ENCODE peak calls at places on chromosome 5, in six cellular contexts. R is CD8-positive, alpha-beta T cell; U is colonic mucosa; H is effector memory CD4-positive, alpha-beta T cell; X is cardiac muscle cell; T is heart right ventricle. D is an unnamed sample.

GRCh38 chr5:157915638-157916037 is 56.7 kb upstream of the CLINT1 start:
- DNase-seq in U (peak; percentile 71), X (peak; percentile 87), R (no peak), T (peak; percentile 97), H (no peak), D (peak; percentile 81)

GRCh38 chr5:143898381-143898780 is 86.4 kb downstream of the HMHB1 start:
- DNase-seq in R (no peak), T (no peak), H (no peak), X (no peak), U (no peak), D (no peak)

GRCh38 chr5:5316333-5316732 is 106.1 kb upstream of the ICE1 start:
- DNase-seq in H (no peak), U (no peak), R (no peak), X (no peak), T (no peak), D (no peak)

GRCh38 chr5:17154211-17154996 is 63.0 kb upstream of the BASP1 start:
- DNase-seq in T (no peak), H (no peak), X (no peak), U (no peak), R (no peak), D (no peak)

GRCh38 chr5:180790020-180790419 is 12.6 kb downstream of the MGAT1 start:
- DNase-seq in T (no peak), R (peak; percentile 62), X (no peak), U (peak; percentile 17), H (no peak), D (no peak)

GRCh38 chr5:124700930-124701458 is 45.4 kb downstream of the ZNF608 start:
- DNase-seq in U (no peak), R (no peak), X (no peak), H (no peak), T (no peak), D (no peak)

GRCh38 chr5:140109818-140110733 is 3.8 kb upstream of the PURA start:
- DNase-seq in X (no peak), U (no peak), H (no peak), T (no peak), R (no peak), D (no peak)

GRCh38 chr5:67289763-67290521 is 93.3 kb upstream of the CD180 start:
- DNase-seq in U (no peak), R (no peak), X (no peak), H (no peak), T (peak; percentile 23), D (peak; percentile 52)

GRCh38 chr5:40521108-40521785 is 158.5 kb upstream of the PTGER4 start:
- DNase-seq in U (no peak), R (no peak), H (no peak), X (no peak), T (no peak), D (no peak)

GRCh38 chr5:168311061-168311566 is 19.7 kb downstream of the WWC1 start:
- DNase-seq in H (no peak), R (no peak), U (peak; percentile 67), X (no peak), T (no peak), D (no peak)

GRCh38 chr5:2139478-2139877 is 256.8 kb upstream of the IRX4 start:
- DNase-seq in H (no peak), T (no peak), R (no peak), U (no peak), X (no peak), D (no peak)

GRCh38 chr5:90606539-90606938 is 47.9 kb downstream of the ADGRV1 start:
- DNase-seq in H (no peak), R (no peak), U (no peak), T (no peak), X (peak; percentile 28), D (no peak)

GRCh38 chr5:14266171-14266570 is 123.0 kb downstream of the TRIO start:
- DNase-seq in U (no peak), H (no peak), T (no peak), R (no peak), X (no peak), D (no peak)

GRCh38 chr5:115170924-115171510 is 1.3 kb upstream of the TRIM36 start:
- DNase-seq in X (no peak), H (no peak), T (no peak), R (no peak), U (no peak), D (no peak)

GRCh38 chr5:178230879-178231735 is 1.5 kb downstream of the PHYKPL start:
- DNase-seq in X (no peak), R (no peak), H (no peak), U (no peak), T (peak; percentile 51), D (peak; percentile 87)

GRCh38 chr5:52948418-52949076 is 40.6 kb upstream of the ITGA2 start:
- DNase-seq in X (peak; percentile 79), T (peak; percentile 64), U (peak; percentile 74), H (peak; percentile 52), R (peak; percentile 66), D (peak; percentile 17)

GRCh38 chr5:165495829-165496380 is 1990.5 kb downstream of the MAT2B start:
- DNase-seq in X (no peak), R (no peak), U (no peak), H (no peak), T (no peak), D (no peak)

GRCh38 chr5:148290271-148291195 is 21.7 kb upstream of the SPINK7 start:
- DNase-seq in H (no peak), R (no peak), X (peak; percentile 59), T (no peak), U (no peak), D (no peak)

GRCh38 chr5:34411470-34412346 is 244.4 kb upstream of the RAI14 start:
- DNase-seq in H (no peak), U (no peak), X (no peak), R (no peak), T (peak; percentile 6), D (no peak)
- H3K4me1 ChIP-seq in H (no peaks in the 10 kb centered on the region), U (no peaks in the 10 kb centered on the region), X (no peaks in the 10 kb centered on the region), R (no peaks in the 10 kb centered on the region), T (no peaks in the 10 kb centered on the region), D (no peaks in the 10 kb centered on the region)

GRCh38 chr5:134552301-134552700 is 26.8 kb downstream of the JADE2 start:
- DNase-seq in U (no peak), H (no peak), R (no peak), X (no peak), T (peak; percentile 80), D (peak; percentile 75)
- H3K27ac ChIP-seq in U (no peak overlapping the region), H (no peak overlapping the region), R (no peak overlapping the region), X (no peak overlapping the region), T (peak overlapping the region; percentile 75), D (no peak overlapping the region)

GRCh38 chr5:131258733-131259132 is 5.1 kb upstream of the CDC42SE2 start:
- DNase-seq in U (no peak), R (no peak), X (no peak), H (no peak), T (no peak), D (no peak)

GRCh38 chr5:131259326-131259725 is 4.5 kb upstream of the CDC42SE2 start:
- DNase-seq in U (no peak), X (no peak), R (no peak), T (no peak), H (no peak), D (no peak)

GRCh38 chr5:131252824-131253171 is 11.1 kb upstream of the CDC42SE2 start:
- DNase-seq in R (peak; percentile 85), X (no peak), U (peak; percentile 63), H (peak; percentile 81), T (peak; percentile 34), D (peak; percentile 21)

GRCh38 chr5:131254741-131255140 is 9.1 kb upstream of the CDC42SE2 start:
- DNase-seq in U (no peak), R (no peak), X (no peak), T (no peak), H (no peak), D (no peak)

DNA sequence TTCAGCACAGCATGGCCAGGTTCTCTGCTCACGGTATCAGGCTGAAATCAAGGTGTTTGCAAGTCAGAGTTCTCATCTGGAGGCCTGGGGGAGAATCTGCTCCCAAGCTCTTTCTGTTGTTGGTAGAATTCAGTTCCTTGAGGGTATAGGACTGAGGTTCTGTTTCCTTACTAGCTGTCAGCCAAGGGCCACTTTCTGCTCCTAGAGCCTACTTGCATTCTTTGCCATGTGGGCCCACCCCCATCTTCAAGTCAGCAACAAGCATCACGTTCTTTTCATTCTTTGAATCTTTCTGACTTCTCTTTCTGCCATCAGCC is 7.4 kb upstream of the CDC42SE2 start:
- DNase-seq in H (no peak), R (no peak), X (no peak), U (no peak), T (no peak), D (no peak)
- H3K4me1 ChIP-seq in H (peaks cover 32% of the 10 kb centered on the region), R (peaks cover 66% of the 10 kb centered on the region), X (no peaks in the 10 kb centered on the region), U (no peaks in the 10 kb centered on the region), T (no peaks in the 10 kb centered on the region), D (peaks cover 8% of the 10 kb centered on the region)

DNA sequence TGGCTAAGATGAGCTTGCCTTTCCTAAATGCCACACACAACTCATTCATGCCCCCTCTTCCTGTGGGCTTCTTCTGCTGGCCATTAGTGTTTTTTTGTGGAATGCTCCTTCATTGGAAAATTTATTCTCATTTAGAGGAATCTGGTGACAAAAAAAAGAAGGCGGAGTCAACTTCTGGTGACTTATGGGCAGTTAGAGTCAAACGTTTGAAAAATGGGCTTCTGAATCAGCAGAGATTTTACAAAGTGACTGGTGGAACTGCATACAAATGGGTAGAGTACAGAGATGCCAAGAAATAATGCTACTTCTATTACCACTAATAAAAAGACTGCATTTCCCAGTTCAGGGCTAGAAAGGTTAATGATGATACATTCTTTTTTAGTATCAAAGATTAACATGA is 148.7 kb downstream of the DOCK2 start:
- DNase-seq in H (no peak), X (no peak), U (no peak), R (no peak), T (no peak), D (no peak)
- H3K27ac ChIP-seq in H (no peak overlapping the region), X (no peak overlapping the region), U (no peak overlapping the region), R (no peak overlapping the region), T (no peak overlapping the region), D (no peak overlapping the region)

GRCh38 chr5:88877826-88878225 is 5.2 kb downstream of the MEF2C start:
- DNase-seq in U (no peak), R (no peak), H (no peak), T (no peak), X (no peak), D (no peak)
- H3K4me1 ChIP-seq in U (no peaks in the 10 kb centered on the region), R (peaks cover 3% of the 10 kb centered on the region), H (peaks cover 3% of the 10 kb centered on the region), T (peaks cover 19% of the 10 kb centered on the region), X (peaks cover 46% of the 10 kb centered on the region), D (peaks cover 58% of the 10 kb centered on the region)

GRCh38 chr5:159051431-159052281 is 48.1 kb downstream of the EBF1 start:
- DNase-seq in X (peak; percentile 76), H (no peak), U (peak; percentile 24), R (no peak), T (peak; percentile 77), D (peak; percentile 62)
- H3K27ac ChIP-seq in X (no peak overlapping the region), H (no peak overlapping the region), U (no peak overlapping the region), R (no peak overlapping the region), T (peak overlapping the region; percentile 78), D (peak overlapping the region; percentile 79)